ENCODE peak calls at places on chromosomes 7 and 10, in six cellular contexts. One of them, this sample, is unnamed.

GRCh38 chr10:91613411-91614253 is 19.2 kb downstream of the PPP1R3C start:
- DNase-seq in Right ventricle myocardium superior: no peak
- DNase-seq in cerebellum: no peak
- DNase-seq in Calu3: peak
- DNase-seq in neural crest cell: no peak
- DNase-seq in cardiac muscle cell: no peak
- DNase-seq in this sample: no peak

GRCh38 chr10:82874671-82875070 is 999.7 kb downstream of the NRG3 start:
- DNase-seq in Calu3: no peak
- DNase-seq in Right ventricle myocardium superior: no peak
- DNase-seq in cerebellum: no peak
- DNase-seq in cardiac muscle cell: peak
- DNase-seq in neural crest cell: no peak
- DNase-seq in this sample: no peak

GRCh38 chr7:43513236-43513635 is 69.7 kb upstream of the STK17A start:
- DNase-seq in neural crest cell: peak
- DNase-seq in cardiac muscle cell: peak
- DNase-seq in cerebellum: peak
- DNase-seq in Calu3: no peak
- DNase-seq in Right ventricle myocardium superior: no peak
- DNase-seq in this sample: no peak

GRCh38 chr10:62959553-62959952 is 143.4 kb upstream of the EGR2 start:
- DNase-seq in neural crest cell: no peak
- DNase-seq in Right ventricle myocardium superior: no peak
- DNase-seq in cardiac muscle cell: no peak
- DNase-seq in Calu3: no peak
- DNase-seq in cerebellum: no peak
- DNase-seq in this sample: no peak

GRCh38 chr7:63900394-63901203 is 98.0 kb upstream of the ZNF722 start:
- DNase-seq in cardiac muscle cell: no peak
- DNase-seq in Calu3: peak
- DNase-seq in neural crest cell: no peak
- DNase-seq in Right ventricle myocardium superior: peak
- DNase-seq in cerebellum: peak
- DNase-seq in this sample: peak

GRCh38 chr7:55074008-55074499 is 55.2 kb downstream of the EGFR start:
- DNase-seq in cerebellum: no peak
- DNase-seq in cardiac muscle cell: no peak
- DNase-seq in Calu3: peak
- DNase-seq in Right ventricle myocardium superior: peak
- DNase-seq in neural crest cell: no peak
- DNase-seq in this sample: peak

GRCh38 chr10:100020161-100020882 is 10.6 kb upstream of the DNMBP start:
- DNase-seq in cerebellum: no peak
- DNase-seq in neural crest cell: no peak
- DNase-seq in Calu3: no peak
- DNase-seq in Right ventricle myocardium superior: no peak
- DNase-seq in cardiac muscle cell: no peak
- DNase-seq in this sample: no peak

GRCh38 chr7:90173127-90173844 is 19.0 kb downstream of the STEAP1 start:
- DNase-seq in cerebellum: no peak
- DNase-seq in Right ventricle myocardium superior: no peak
- DNase-seq in Calu3: no peak
- DNase-seq in neural crest cell: no peak
- DNase-seq in cardiac muscle cell: no peak
- DNase-seq in this sample: no peak

GRCh38 chr10:103960103-103960502 is 6.8 kb upstream of the SLK start:
- DNase-seq in cerebellum: no peak
- DNase-seq in cardiac muscle cell: no peak
- DNase-seq in Calu3: no peak
- DNase-seq in Right ventricle myocardium superior: no peak
- DNase-seq in neural crest cell: no peak
- DNase-seq in this sample: no peak

GRCh38 chr7:138665249-138665648 is 35.9 kb downstream of the SVOPL start:
- DNase-seq in Calu3: no peak
- DNase-seq in Right ventricle myocardium superior: no peak
- DNase-seq in neural crest cell: no peak
- DNase-seq in cerebellum: no peak
- DNase-seq in cardiac muscle cell: no peak
- DNase-seq in this sample: no peak

GRCh38 chr7:76236226-76236625 is 34.5 kb downstream of the SRRM3 start:
- DNase-seq in neural crest cell: no peak
- DNase-seq in Calu3: no peak
- DNase-seq in cerebellum: no peak
- DNase-seq in cardiac muscle cell: no peak
- DNase-seq in Right ventricle myocardium superior: no peak
- DNase-seq in this sample: no peak

GRCh38 chr7:74068378-74069085 is 15.1 kb upstream of the LIMK1 start:
- DNase-seq in Calu3: no peak
- DNase-seq in Right ventricle myocardium superior: no peak
- DNase-seq in cardiac muscle cell: no peak
- DNase-seq in neural crest cell: no peak
- DNase-seq in cerebellum: no peak
- DNase-seq in this sample: peak

GRCh38 chr7:142006577-142006976 is 10.9 kb downstream of the MGAM start:
- DNase-seq in cardiac muscle cell: no peak
- DNase-seq in neural crest cell: no peak
- DNase-seq in Calu3: no peak
- DNase-seq in Right ventricle myocardium superior: no peak
- DNase-seq in cerebellum: no peak
- DNase-seq in this sample: no peak

GRCh38 chr7:17301491-17302101 is 3.1 kb downstream of the AHR start:
- DNase-seq in cerebellum: peak
- DNase-seq in Calu3: peak
- DNase-seq in Right ventricle myocardium superior: no peak
- DNase-seq in neural crest cell: peak
- DNase-seq in cardiac muscle cell: peak
- DNase-seq in this sample: no peak

GRCh38 chr7:131488361-131488760 is 68.1 kb downstream of the PODXL start:
- DNase-seq in cardiac muscle cell: no peak
- DNase-seq in neural crest cell: no peak
- DNase-seq in cerebellum: no peak
- DNase-seq in Right ventricle myocardium superior: no peak
- DNase-seq in Calu3: no peak
- DNase-seq in this sample: no peak

GRCh38 chr7:143382126-143382790 is 1.1 kb downstream of the ZYX start:
- DNase-seq in Right ventricle myocardium superior: no peak
- DNase-seq in cardiac muscle cell: no peak
- DNase-seq in neural crest cell: no peak
- DNase-seq in Calu3: no peak
- DNase-seq in cerebellum: no peak
- DNase-seq in this sample: no peak

GRCh38 chr7:143399151-143399550 is 9.5 kb downstream of the EPHA1 start:
- DNase-seq in cerebellum: no peak
- DNase-seq in Right ventricle myocardium superior: no peak
- DNase-seq in Calu3: no peak
- DNase-seq in neural crest cell: no peak
- DNase-seq in cardiac muscle cell: no peak
- DNase-seq in this sample: no peak

GRCh38 chr7:47512481-47513176 is 69.3 kb downstream of the TNS3 start:
- DNase-seq in cerebellum: no peak
- DNase-seq in cardiac muscle cell: no peak
- DNase-seq in Right ventricle myocardium superior: no peak
- DNase-seq in Calu3: no peak
- DNase-seq in neural crest cell: no peak
- DNase-seq in this sample: no peak

GRCh38 chr10:48525956-48526355 is 78.9 kb downstream of the ARHGAP22 start:
- DNase-seq in cerebellum: no peak
- DNase-seq in Right ventricle myocardium superior: no peak
- DNase-seq in Calu3: no peak
- DNase-seq in cardiac muscle cell: no peak
- DNase-seq in neural crest cell: no peak
- DNase-seq in this sample: no peak

GRCh38 chr7:143025331-143025730 is 1.6 kb downstream of the OR9A2 start:
- DNase-seq in neural crest cell: no peak
- DNase-seq in cerebellum: no peak
- DNase-seq in cardiac muscle cell: no peak
- DNase-seq in Right ventricle myocardium superior: no peak
- DNase-seq in Calu3: no peak
- DNase-seq in this sample: no peak

GRCh38 chr7:151405588-151405987 is 4.2 kb downstream of the WDR86 start:
- DNase-seq in cerebellum: no peak
- DNase-seq in Calu3: no peak
- DNase-seq in cardiac muscle cell: no peak
- DNase-seq in neural crest cell: no peak
- DNase-seq in Right ventricle myocardium superior: no peak
- DNase-seq in this sample: no peak

GRCh38 chr10:117651121-117651520 is 108.6 kb downstream of the EMX2 start:
- DNase-seq in Right ventricle myocardium superior: no peak
- DNase-seq in Calu3: no peak
- DNase-seq in cardiac muscle cell: no peak
- DNase-seq in neural crest cell: no peak
- DNase-seq in cerebellum: no peak
- DNase-seq in this sample: no peak